ENCODE peak calls at places on chromosomes 12 and 14, in nine cellular contexts. X is GM13976; K is fibroblast of mammary gland; T is lower leg skin; U is CD4-positive, alpha-beta memory T cell; W is AG08396; F is WTC11; I is PC-9; S is islet precursor cell. L is an unnamed sample.

GRCh38 chr12:47343684-47344567 is 264.2 kb upstream of the AMIGO2 start:
- DNase-seq in T (no peak), W (peak), S (no peak), X (no peak), U (no peak), K (peak), F (no peak), I (no peak), L (no peak)

GRCh38 chr14:81162941-81163340 is 57.8 kb downstream of the GTF2A1 start:
- DNase-seq in S (no peak), I (no peak), W (no peak), T (no peak), U (no peak), K (peak), F (no peak), X (no peak), L (no peak)

GRCh38 chr12:122021193-122021821 is 377 bp upstream of the BCL7A start:
- DNase-seq in W (peak), S (peak), I (no peak), F (peak), X (no peak), U (no peak), T (no peak), K (no peak), L (no peak)

GRCh38 chr12:55188974-55189556 is 31.8 kb upstream of the OR10A7 start:
- DNase-seq in X (peak), F (no peak), I (peak), K (peak), S (no peak), T (no peak), U (peak), W (peak), L (no peak)

GRCh38 chr12:7108042-7108927 is 729 bp downstream of the C1RL start:
- DNase-seq in K (peak), T (peak), X (peak), F (peak), U (peak), I (peak), S (peak), W (peak), L (peak)

GRCh38 chr12:130818381-130819247 is 20.4 kb downstream of the STX2 start:
- DNase-seq in F (peak), U (peak), T (peak), X (peak), K (peak), I (peak), S (peak), W (peak), L (no peak)

GRCh38 chr12:12976366-12976765 is 23.7 kb downstream of the HEBP1 start:
- DNase-seq in S (no peak), K (peak), W (peak), X (no peak), I (no peak), T (no peak), F (no peak), U (no peak), L (no peak)

GRCh38 chr14:104864267-104865068 is 600 bp upstream of the CEP170B start:
- DNase-seq in W (no peak), U (peak), F (peak), X (no peak), K (no peak), T (no peak), S (peak), I (peak), L (no peak)

GRCh38 chr14:50821471-50822464 is 9.2 kb downstream of the NIN start:
- DNase-seq in W (no peak), K (no peak), T (peak), I (no peak), X (peak), S (no peak), F (no peak), U (peak), L (peak)